ENCODE peak calls at places on chromosome 1, in ten cellular contexts. One of them, this sample, is unnamed.

GRCh38 chr1:200306954-200307754 is 102.7 kb downstream of the ZNF281 start:
- DNase-seq in GM12864: no peak
- DNase-seq in Calu3: peak
- DNase-seq in GM13977: peak
- DNase-seq in fibroblast of pulmonary artery: peak
- DNase-seq in AG04450: no peak
- DNase-seq in GM23338: peak
- DNase-seq in choroid plexus epithelial cell: peak
- DNase-seq in bronchial epithelial cell: peak
- DNase-seq in OCI-LY7: peak
- DNase-seq in this sample: no peak

GRCh38 chr1:107444302-107444701 is 303.5 kb downstream of the NTNG1 start:
- DNase-seq in GM12864: no peak
- DNase-seq in Calu3: no peak
- DNase-seq in GM13977: no peak
- DNase-seq in fibroblast of pulmonary artery: no peak
- DNase-seq in AG04450: no peak
- DNase-seq in GM23338: no peak
- DNase-seq in choroid plexus epithelial cell: no peak
- DNase-seq in bronchial epithelial cell: no peak
- DNase-seq in OCI-LY7: no peak
- DNase-seq in this sample: no peak

GRCh38 chr1:230292739-230293720 is 133.1 kb downstream of the PGBD5 start:
- DNase-seq in GM12864: no peak
- DNase-seq in Calu3: no peak
- DNase-seq in GM13977: no peak
- DNase-seq in fibroblast of pulmonary artery: no peak
- DNase-seq in AG04450: no peak
- DNase-seq in GM23338: no peak
- DNase-seq in choroid plexus epithelial cell: no peak
- DNase-seq in bronchial epithelial cell: peak
- DNase-seq in OCI-LY7: no peak
- DNase-seq in this sample: no peak

GRCh38 chr1:160544647-160545046 is 21.6 kb upstream of the SLAMF6 start:
- DNase-seq in GM12864: no peak
- DNase-seq in Calu3: no peak
- DNase-seq in GM13977: no peak
- DNase-seq in fibroblast of pulmonary artery: peak
- DNase-seq in AG04450: no peak
- DNase-seq in GM23338: peak
- DNase-seq in choroid plexus epithelial cell: peak
- DNase-seq in bronchial epithelial cell: no peak
- DNase-seq in OCI-LY7: peak
- DNase-seq in this sample: no peak

GRCh38 chr1:171990371-171990770 is 149.1 kb downstream of the DNM3 start:
- DNase-seq in GM12864: no peak
- DNase-seq in Calu3: no peak
- DNase-seq in GM13977: no peak
- DNase-seq in fibroblast of pulmonary artery: no peak
- DNase-seq in AG04450: no peak
- DNase-seq in GM23338: no peak
- DNase-seq in choroid plexus epithelial cell: no peak
- DNase-seq in bronchial epithelial cell: no peak
- DNase-seq in OCI-LY7: no peak
- DNase-seq in this sample: no peak

GRCh38 chr1:155063550-155064108 is at the start of gene EFNA4:
- DNase-seq in GM12864: peak
- DNase-seq in Calu3: peak
- DNase-seq in GM13977: peak
- DNase-seq in fibroblast of pulmonary artery: peak
- DNase-seq in AG04450: peak
- DNase-seq in GM23338: peak
- DNase-seq in choroid plexus epithelial cell: peak
- DNase-seq in bronchial epithelial cell: peak
- DNase-seq in OCI-LY7: peak
- DNase-seq in this sample: peak

GRCh38 chr1:171210355-171210754 is 25.3 kb downstream of the FMO2 start:
- DNase-seq in GM12864: no peak
- DNase-seq in Calu3: no peak
- DNase-seq in GM13977: no peak
- DNase-seq in fibroblast of pulmonary artery: peak
- DNase-seq in AG04450: no peak
- DNase-seq in GM23338: no peak
- DNase-seq in choroid plexus epithelial cell: peak
- DNase-seq in bronchial epithelial cell: no peak
- DNase-seq in OCI-LY7: no peak
- DNase-seq in this sample: no peak

GRCh38 chr1:145983206-145983675 is 13.1 kb downstream of the TXNIP start:
- DNase-seq in GM12864: no peak
- DNase-seq in Calu3: no peak
- DNase-seq in GM13977: no peak
- DNase-seq in fibroblast of pulmonary artery: no peak
- DNase-seq in AG04450: no peak
- DNase-seq in GM23338: no peak
- DNase-seq in choroid plexus epithelial cell: no peak
- DNase-seq in bronchial epithelial cell: no peak
- DNase-seq in OCI-LY7: no peak
- DNase-seq in this sample: no peak

DNA sequence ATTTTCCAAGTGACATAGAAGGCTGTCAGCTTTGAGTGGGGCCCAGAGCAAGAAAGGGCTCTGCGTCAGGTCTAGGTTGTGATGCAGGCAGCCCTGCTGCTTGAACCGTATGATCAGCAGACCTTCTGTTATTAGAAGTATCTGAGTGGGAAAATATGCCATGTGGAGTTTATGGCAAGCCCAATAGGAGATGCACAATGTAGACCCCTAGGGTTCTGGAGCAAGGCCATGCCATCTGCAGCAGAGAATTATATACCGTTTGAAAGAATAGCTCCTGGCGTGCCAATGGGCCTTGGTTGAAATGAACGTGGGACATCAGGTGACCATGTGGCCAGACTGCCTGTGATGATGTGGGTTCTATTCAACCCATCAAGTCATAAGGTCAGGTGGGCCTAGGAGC is 44.1 kb upstream of the ZBTB18 start:
- DNase-seq in GM12864: no peak
- DNase-seq in Calu3: no peak
- DNase-seq in GM13977: no peak
- DNase-seq in fibroblast of pulmonary artery: no peak
- DNase-seq in AG04450: no peak
- DNase-seq in GM23338: no peak
- DNase-seq in choroid plexus epithelial cell: no peak
- DNase-seq in bronchial epithelial cell: no peak
- DNase-seq in OCI-LY7: no peak
- DNase-seq in this sample: no peak
- TF ChIP-seq CTCF in GM12864: no peak
- TF ChIP-seq CTCF in Calu3: no peak
- TF ChIP-seq CTCF in GM13977: no peak
- TF ChIP-seq CTCF in fibroblast of pulmonary artery: no peak
- TF ChIP-seq CTCF in AG04450: no peak
- TF ChIP-seq CTCF in GM23338: no peak
- TF ChIP-seq CTCF in choroid plexus epithelial cell: no peak
- TF ChIP-seq CTCF in bronchial epithelial cell: no peak
- TF ChIP-seq CTCF in OCI-LY7: no peak
- TF ChIP-seq CTCF in this sample: no peak

GRCh38 chr1:18217398-18218043 is 109.9 kb downstream of the IGSF21 start:
- DNase-seq in GM12864: peak
- DNase-seq in Calu3: peak
- DNase-seq in GM13977: peak
- DNase-seq in fibroblast of pulmonary artery: no peak
- DNase-seq in AG04450: no peak
- DNase-seq in GM23338: peak
- DNase-seq in choroid plexus epithelial cell: peak
- DNase-seq in bronchial epithelial cell: peak
- DNase-seq in OCI-LY7: peak
- DNase-seq in this sample: no peak
- TF ChIP-seq CTCF in GM12864: peak
- TF ChIP-seq CTCF in Calu3: no peak
- TF ChIP-seq CTCF in GM13977: peak
- TF ChIP-seq CTCF in fibroblast of pulmonary artery: peak
- TF ChIP-seq CTCF in AG04450: peak
- TF ChIP-seq CTCF in GM23338: peak
- TF ChIP-seq CTCF in choroid plexus epithelial cell: peak
- TF ChIP-seq CTCF in bronchial epithelial cell: peak
- TF ChIP-seq CTCF in OCI-LY7: peak
- TF ChIP-seq CTCF in this sample: no peak

GRCh38 chr1:6784560-6785317 is 515 bp upstream of the CAMTA1 start:
- DNase-seq in GM12864: peak
- DNase-seq in Calu3: peak
- DNase-seq in GM13977: peak
- DNase-seq in fibroblast of pulmonary artery: peak
- DNase-seq in AG04450: peak
- DNase-seq in GM23338: peak
- DNase-seq in choroid plexus epithelial cell: peak
- DNase-seq in bronchial epithelial cell: peak
- DNase-seq in OCI-LY7: peak
- DNase-seq in this sample: peak

GRCh38 chr1:6783956-6784559 is 1.2 kb upstream of the CAMTA1 start:
- DNase-seq in GM12864: no peak
- DNase-seq in Calu3: no peak
- DNase-seq in GM13977: no peak
- DNase-seq in fibroblast of pulmonary artery: peak
- DNase-seq in AG04450: no peak
- DNase-seq in GM23338: peak
- DNase-seq in choroid plexus epithelial cell: peak
- DNase-seq in bronchial epithelial cell: peak
- DNase-seq in OCI-LY7: peak
- DNase-seq in this sample: no peak

GRCh38 chr1:6783221-6783620 is 2.0 kb upstream of the CAMTA1 start:
- DNase-seq in GM12864: no peak
- DNase-seq in Calu3: no peak
- DNase-seq in GM13977: no peak
- DNase-seq in fibroblast of pulmonary artery: no peak
- DNase-seq in AG04450: no peak
- DNase-seq in GM23338: no peak
- DNase-seq in choroid plexus epithelial cell: no peak
- DNase-seq in bronchial epithelial cell: no peak
- DNase-seq in OCI-LY7: peak
- DNase-seq in this sample: no peak

GRCh38 chr1:6785318-6785712 is at the start of gene CAMTA1:
- DNase-seq in GM12864: no peak
- DNase-seq in Calu3: no peak
- DNase-seq in GM13977: no peak
- DNase-seq in fibroblast of pulmonary artery: no peak
- DNase-seq in AG04450: no peak
- DNase-seq in GM23338: no peak
- DNase-seq in choroid plexus epithelial cell: no peak
- DNase-seq in bronchial epithelial cell: no peak
- DNase-seq in OCI-LY7: no peak
- DNase-seq in this sample: no peak

DNA sequence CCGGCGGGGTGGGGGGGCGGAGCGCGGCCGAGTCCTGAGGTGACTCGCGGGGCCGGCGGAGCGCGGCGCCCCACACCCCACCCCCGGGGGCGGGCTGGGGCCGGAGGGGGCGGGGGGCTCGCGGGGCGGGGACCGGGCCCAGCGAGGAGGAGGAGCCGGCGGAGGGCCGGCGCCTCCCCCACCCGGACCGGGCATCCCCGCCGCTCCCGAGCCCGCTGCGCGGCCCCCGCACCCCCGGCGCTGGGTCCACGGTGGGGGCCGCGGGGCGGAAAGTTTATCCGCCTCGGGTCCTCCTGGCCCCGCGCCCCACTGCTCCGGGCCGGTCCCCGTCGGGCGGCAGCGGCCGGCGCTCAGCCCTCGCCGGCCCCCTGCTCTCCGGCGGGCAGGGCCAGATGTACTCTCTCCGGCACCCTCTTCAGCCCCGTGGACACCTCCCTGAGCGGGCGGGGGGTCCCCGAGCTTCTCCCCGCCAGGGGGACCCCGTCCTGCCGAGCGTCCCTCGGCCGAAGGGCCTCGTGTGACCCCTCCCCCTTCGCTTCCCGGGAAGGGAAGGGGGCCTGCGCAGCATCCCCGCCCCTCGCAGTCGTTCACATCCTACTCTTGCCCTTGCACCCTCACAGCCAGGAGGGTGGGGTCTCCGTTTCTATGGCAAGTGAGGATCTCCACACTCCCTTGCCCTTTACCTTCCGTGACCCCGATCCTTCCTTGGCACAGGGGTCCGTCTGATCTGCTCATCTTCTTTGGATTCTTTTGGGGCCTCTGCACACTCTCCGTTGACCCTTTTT is 659 bp downstream of the CAMTA1 start:
- DNase-seq in GM12864: no peak
- DNase-seq in Calu3: peak
- DNase-seq in GM13977: peak
- DNase-seq in fibroblast of pulmonary artery: peak
- DNase-seq in AG04450: no peak
- DNase-seq in GM23338: peak
- DNase-seq in choroid plexus epithelial cell: peak
- DNase-seq in bronchial epithelial cell: no peak
- DNase-seq in OCI-LY7: peak
- DNase-seq in this sample: no peak
- TF ChIP-seq CTCF in GM12864: no peak
- TF ChIP-seq CTCF in Calu3: peak
- TF ChIP-seq CTCF in GM13977: peak
- TF ChIP-seq CTCF in fibroblast of pulmonary artery: no peak
- TF ChIP-seq CTCF in AG04450: peak
- TF ChIP-seq CTCF in GM23338: peak
- TF ChIP-seq CTCF in choroid plexus epithelial cell: peak
- TF ChIP-seq CTCF in bronchial epithelial cell: peak
- TF ChIP-seq CTCF in OCI-LY7: peak
- TF ChIP-seq CTCF in this sample: peak

GRCh38 chr1:53582211-53583020 is 123.2 kb downstream of the DMRTB1 start:
- DNase-seq in GM12864: no peak
- DNase-seq in Calu3: no peak
- DNase-seq in GM13977: no peak
- DNase-seq in fibroblast of pulmonary artery: no peak
- DNase-seq in AG04450: no peak
- DNase-seq in GM23338: no peak
- DNase-seq in choroid plexus epithelial cell: no peak
- DNase-seq in bronchial epithelial cell: no peak
- DNase-seq in OCI-LY7: no peak
- DNase-seq in this sample: no peak

GRCh38 chr1:53581476-53581875 is 122.3 kb downstream of the DMRTB1 start:
- DNase-seq in GM12864: no peak
- DNase-seq in Calu3: no peak
- DNase-seq in GM13977: no peak
- DNase-seq in fibroblast of pulmonary artery: no peak
- DNase-seq in AG04450: no peak
- DNase-seq in GM23338: no peak
- DNase-seq in choroid plexus epithelial cell: no peak
- DNase-seq in bronchial epithelial cell: no peak
- DNase-seq in OCI-LY7: no peak
- DNase-seq in this sample: no peak

GRCh38 chr1:53579221-53580008 is 120.2 kb downstream of the DMRTB1 start:
- DNase-seq in GM12864: no peak
- DNase-seq in Calu3: no peak
- DNase-seq in GM13977: no peak
- DNase-seq in fibroblast of pulmonary artery: no peak
- DNase-seq in AG04450: no peak
- DNase-seq in GM23338: no peak
- DNase-seq in choroid plexus epithelial cell: no peak
- DNase-seq in bronchial epithelial cell: no peak
- DNase-seq in OCI-LY7: no peak
- DNase-seq in this sample: no peak

GRCh38 chr1:53580009-53580400 is 120.8 kb downstream of the DMRTB1 start:
- DNase-seq in GM12864: no peak
- DNase-seq in Calu3: no peak
- DNase-seq in GM13977: no peak
- DNase-seq in fibroblast of pulmonary artery: no peak
- DNase-seq in AG04450: no peak
- DNase-seq in GM23338: no peak
- DNase-seq in choroid plexus epithelial cell: no peak
- DNase-seq in bronchial epithelial cell: no peak
- DNase-seq in OCI-LY7: no peak
- DNase-seq in this sample: no peak

GRCh38 chr1:53580739-53581475 is 121.7 kb downstream of the DMRTB1 start:
- DNase-seq in GM12864: no peak
- DNase-seq in Calu3: no peak
- DNase-seq in GM13977: no peak
- DNase-seq in fibroblast of pulmonary artery: no peak
- DNase-seq in AG04450: no peak
- DNase-seq in GM23338: no peak
- DNase-seq in choroid plexus epithelial cell: no peak
- DNase-seq in bronchial epithelial cell: no peak
- DNase-seq in OCI-LY7: no peak
- DNase-seq in this sample: no peak
- TF ChIP-seq CTCF in GM12864: no peak
- TF ChIP-seq CTCF in Calu3: no peak
- TF ChIP-seq CTCF in GM13977: no peak
- TF ChIP-seq CTCF in fibroblast of pulmonary artery: no peak
- TF ChIP-seq CTCF in AG04450: no peak
- TF ChIP-seq CTCF in GM23338: no peak
- TF ChIP-seq CTCF in choroid plexus epithelial cell: no peak
- TF ChIP-seq CTCF in bronchial epithelial cell: no peak
- TF ChIP-seq CTCF in OCI-LY7: no peak
- TF ChIP-seq CTCF in this sample: no peak

This sample was measured in osteocyte.